ENCODE peak calls at places on chromosomes 4 and X, in four cellular contexts. P is iris pigment epithelial cell; B is astrocyte of the cerebellum; Y is activated CD8-positive, alpha-beta memory T cell treated with anti-CD3 and anti-CD28 coated beads, Interleukin-2, amount 10 ng/mL, durations not matched to agents 7 days and 5 days. X is an unnamed sample.

GRCh38 chr4:129550281-129550785 is 454.4 kb downstream of the C4orf33 start:
- DNase-seq in B (no peak), Y (no peak), P (no peak), X (no peak)

GRCh38 chr4:6749340-6750171 is 33.0 kb upstream of the KIAA0232 start:
- DNase-seq in Y (no peak), B (no peak), P (no peak), X (no peak)

GRCh38 chrX:110402091-110402854 is 43.6 kb downstream of the RTL9 start:
- DNase-seq in B (no peak), Y (no peak), P (peak; percentile 63), X (peak; percentile 44)

GRCh38 chr4:7066006-7066405 is 1.9 kb downstream of the GRPEL1 start:
- DNase-seq in B (no peak), Y (no peak), P (no peak), X (no peak)

GRCh38 chr4:10364194-10364593 is 93.0 kb downstream of the ZNF518B start:
- DNase-seq in B (no peak), Y (no peak), P (no peak), X (no peak)

GRCh38 chrX:39736219-39737211 is 361.2 kb downstream of the BCOR start:
- DNase-seq in Y (no peak), B (no peak), P (peak; percentile 70), X (peak; percentile 70)

GRCh38 chr4:56941403-56941802 is 33.7 kb downstream of the REST start:
- DNase-seq in P (no peak), Y (no peak), B (no peak), X (no peak)

GRCh38 chr4:123162859-123163258 is 233.7 kb upstream of the SPRY1 start:
- DNase-seq in B (no peak), Y (no peak), P (no peak), X (no peak)

GRCh38 chr4:1763550-1764080 is 29.5 kb upstream of the FGFR3 start:
- DNase-seq in B (peak; percentile 23), P (peak; percentile 43), Y (no peak), X (no peak)

GRCh38 chrX:274904-275475 is 6.2 kb upstream of the PLCXD1 start:
- DNase-seq in Y (no peak), B (no peak), P (no peak), X (no peak)

GRCh38 chr4:182113774-182114173 is 129.4 kb upstream of the TENM3 start:
- DNase-seq in P (peak; percentile 9), B (no peak), Y (no peak), X (peak; percentile 8)

X was measured in skeletal muscle cell.